ENCODE peak calls at places on chromosomes 12 and 14, in eight cellular contexts. One of them, this sample, is unnamed.

GRCh38 chr12:96185914-96186313 is 8.3 kb upstream of the ELK3 start:
- DNase-seq in osteoblast: no peak
- DNase-seq in brain microvascular endothelial cell: no peak
- DNase-seq in neural crest cell: no peak
- DNase-seq in esophagus squamous epithelium: no peak
- DNase-seq in prostate gland: no peak
- DNase-seq in right lobe of liver: no peak
- DNase-seq in Calu3: no peak
- DNase-seq in this sample: no peak

GRCh38 chr14:76261371-76261811 is 109.7 kb downstream of the GPATCH2L start:
- DNase-seq in neural crest cell: no peak
- DNase-seq in Calu3: no peak
- DNase-seq in prostate gland: no peak
- DNase-seq in brain microvascular endothelial cell: peak
- DNase-seq in right lobe of liver: no peak
- DNase-seq in osteoblast: peak
- DNase-seq in esophagus squamous epithelium: no peak
- DNase-seq in this sample: no peak

GRCh38 chr14:38490273-38490672 is 234.4 kb upstream of the CLEC14A start:
- DNase-seq in esophagus squamous epithelium: no peak
- DNase-seq in brain microvascular endothelial cell: no peak
- DNase-seq in prostate gland: no peak
- DNase-seq in neural crest cell: no peak
- DNase-seq in Calu3: no peak
- DNase-seq in right lobe of liver: no peak
- DNase-seq in osteoblast: no peak
- DNase-seq in this sample: no peak

GRCh38 chr12:110338754-110339153 is 57.7 kb downstream of the ATP2A2 start:
- DNase-seq in Calu3: no peak
- DNase-seq in osteoblast: no peak
- DNase-seq in neural crest cell: no peak
- DNase-seq in right lobe of liver: no peak
- DNase-seq in prostate gland: no peak
- DNase-seq in brain microvascular endothelial cell: no peak
- DNase-seq in esophagus squamous epithelium: no peak
- DNase-seq in this sample: no peak

GRCh38 chr14:105075364-105076295 is 10.4 kb upstream of the GPR132 start:
- DNase-seq in Calu3: no peak
- DNase-seq in right lobe of liver: peak
- DNase-seq in osteoblast: peak
- DNase-seq in brain microvascular endothelial cell: peak
- DNase-seq in esophagus squamous epithelium: no peak
- DNase-seq in prostate gland: no peak
- DNase-seq in neural crest cell: no peak
- DNase-seq in this sample: no peak

GRCh38 chr12:16324300-16324699 is 23.1 kb upstream of the MGST1 start:
- DNase-seq in brain microvascular endothelial cell: no peak
- DNase-seq in Calu3: no peak
- DNase-seq in osteoblast: no peak
- DNase-seq in esophagus squamous epithelium: no peak
- DNase-seq in neural crest cell: no peak
- DNase-seq in right lobe of liver: no peak
- DNase-seq in prostate gland: no peak
- DNase-seq in this sample: no peak

GRCh38 chr12:122293081-122293480 is 26.8 kb upstream of the VPS33A start:
- DNase-seq in brain microvascular endothelial cell: no peak
- DNase-seq in Calu3: no peak
- DNase-seq in prostate gland: no peak
- DNase-seq in neural crest cell: no peak
- DNase-seq in esophagus squamous epithelium: no peak
- DNase-seq in osteoblast: no peak
- DNase-seq in right lobe of liver: no peak
- DNase-seq in this sample: no peak

GRCh38 chr12:125032466-125033152 is 32.6 kb upstream of the AACS start:
- DNase-seq in prostate gland: no peak
- DNase-seq in osteoblast: no peak
- DNase-seq in esophagus squamous epithelium: no peak
- DNase-seq in Calu3: no peak
- DNase-seq in brain microvascular endothelial cell: no peak
- DNase-seq in neural crest cell: no peak
- DNase-seq in right lobe of liver: no peak
- DNase-seq in this sample: no peak

GRCh38 chr12:8784464-8784863 is 38.0 kb upstream of the A2ML1 start:
- DNase-seq in right lobe of liver: no peak
- DNase-seq in prostate gland: no peak
- DNase-seq in osteoblast: peak
- DNase-seq in brain microvascular endothelial cell: no peak
- DNase-seq in Calu3: no peak
- DNase-seq in neural crest cell: no peak
- DNase-seq in esophagus squamous epithelium: no peak
- DNase-seq in this sample: no peak

GRCh38 chr14:52220924-52221802 is 46.3 kb upstream of the PTGDR start:
- DNase-seq in osteoblast: no peak
- DNase-seq in prostate gland: no peak
- DNase-seq in right lobe of liver: no peak
- DNase-seq in neural crest cell: no peak
- DNase-seq in brain microvascular endothelial cell: no peak
- DNase-seq in esophagus squamous epithelium: no peak
- DNase-seq in Calu3: no peak
- DNase-seq in this sample: no peak

GRCh38 chr14:71621276-71621675 is 311.0 kb upstream of the RGS6 start:
- DNase-seq in right lobe of liver: no peak
- DNase-seq in brain microvascular endothelial cell: no peak
- DNase-seq in prostate gland: no peak
- DNase-seq in osteoblast: no peak
- DNase-seq in neural crest cell: no peak
- DNase-seq in esophagus squamous epithelium: no peak
- DNase-seq in Calu3: no peak
- DNase-seq in this sample: no peak

GRCh38 chr12:108313609-108314331 is 25.3 kb downstream of the CMKLR1 start:
- DNase-seq in right lobe of liver: peak
- DNase-seq in neural crest cell: no peak
- DNase-seq in esophagus squamous epithelium: no peak
- DNase-seq in osteoblast: no peak
- DNase-seq in brain microvascular endothelial cell: no peak
- DNase-seq in prostate gland: no peak
- DNase-seq in Calu3: no peak
- DNase-seq in this sample: no peak

GRCh38 chr14:58969951-58970751 is 218.3 kb upstream of the DAAM1 start:
- DNase-seq in neural crest cell: no peak
- DNase-seq in right lobe of liver: no peak
- DNase-seq in brain microvascular endothelial cell: peak
- DNase-seq in prostate gland: no peak
- DNase-seq in osteoblast: peak
- DNase-seq in esophagus squamous epithelium: no peak
- DNase-seq in Calu3: no peak
- DNase-seq in this sample: no peak

GRCh38 chr14:78790262-78790661 is 620.1 kb downstream of the NRXN3 start:
- DNase-seq in prostate gland: no peak
- DNase-seq in esophagus squamous epithelium: no peak
- DNase-seq in Calu3: no peak
- DNase-seq in brain microvascular endothelial cell: no peak
- DNase-seq in neural crest cell: no peak
- DNase-seq in osteoblast: no peak
- DNase-seq in right lobe of liver: no peak
- DNase-seq in this sample: no peak

GRCh38 chr12:31227401-31227981 is 98.5 kb downstream of the SINHCAF start:
- DNase-seq in prostate gland: no peak
- DNase-seq in right lobe of liver: no peak
- DNase-seq in Calu3: no peak
- DNase-seq in neural crest cell: no peak
- DNase-seq in brain microvascular endothelial cell: no peak
- DNase-seq in osteoblast: no peak
- DNase-seq in esophagus squamous epithelium: no peak
- DNase-seq in this sample: no peak

GRCh38 chr14:103762011-103762410 is 46.4 kb downstream of the ZFYVE21 start:
- DNase-seq in brain microvascular endothelial cell: no peak
- DNase-seq in prostate gland: no peak
- DNase-seq in esophagus squamous epithelium: no peak
- DNase-seq in neural crest cell: no peak
- DNase-seq in osteoblast: no peak
- DNase-seq in right lobe of liver: no peak
- DNase-seq in Calu3: no peak
- DNase-seq in this sample: no peak

GRCh38 chr12:31317471-31318397 is 8.2 kb downstream of the SINHCAF start:
- DNase-seq in osteoblast: no peak
- DNase-seq in Calu3: no peak
- DNase-seq in esophagus squamous epithelium: no peak
- DNase-seq in brain microvascular endothelial cell: no peak
- DNase-seq in prostate gland: no peak
- DNase-seq in neural crest cell: no peak
- DNase-seq in right lobe of liver: no peak
- DNase-seq in this sample: no peak

GRCh38 chr12:128606538-128606937 is 217.2 kb downstream of the SLC15A4 start:
- DNase-seq in right lobe of liver: no peak
- DNase-seq in esophagus squamous epithelium: no peak
- DNase-seq in Calu3: no peak
- DNase-seq in brain microvascular endothelial cell: no peak
- DNase-seq in osteoblast: no peak
- DNase-seq in neural crest cell: no peak
- DNase-seq in prostate gland: no peak
- DNase-seq in this sample: no peak

GRCh38 chr12:20376984-20377383 is 8.6 kb downstream of the PDE3A start:
- DNase-seq in osteoblast: no peak
- DNase-seq in right lobe of liver: no peak
- DNase-seq in Calu3: peak
- DNase-seq in prostate gland: no peak
- DNase-seq in neural crest cell: no peak
- DNase-seq in brain microvascular endothelial cell: peak
- DNase-seq in esophagus squamous epithelium: no peak
- DNase-seq in this sample: no peak

GRCh38 chr12:29816869-29817730 is 33.4 kb upstream of the TMTC1 start:
- DNase-seq in esophagus squamous epithelium: no peak
- DNase-seq in osteoblast: no peak
- DNase-seq in right lobe of liver: no peak
- DNase-seq in neural crest cell: no peak
- DNase-seq in brain microvascular endothelial cell: no peak
- DNase-seq in prostate gland: no peak
- DNase-seq in Calu3: no peak
- DNase-seq in this sample: no peak

GRCh38 chr14:75717729-75718128 is 56.7 kb downstream of the TTLL5 start:
- DNase-seq in prostate gland: peak
- DNase-seq in esophagus squamous epithelium: no peak
- DNase-seq in osteoblast: no peak
- DNase-seq in neural crest cell: no peak
- DNase-seq in brain microvascular endothelial cell: no peak
- DNase-seq in right lobe of liver: no peak
- DNase-seq in Calu3: no peak
- DNase-seq in this sample: no peak

GRCh38 chr12:39723831-39724230 is 104.2 kb upstream of the ABCD2 start:
- DNase-seq in osteoblast: peak
- DNase-seq in prostate gland: no peak
- DNase-seq in brain microvascular endothelial cell: no peak
- DNase-seq in right lobe of liver: no peak
- DNase-seq in neural crest cell: no peak
- DNase-seq in Calu3: no peak
- DNase-seq in esophagus squamous epithelium: no peak
- DNase-seq in this sample: peak

GRCh38 chr12:111582133-111582747 is 16.9 kb downstream of the ATXN2 start:
- DNase-seq in Calu3: no peak
- DNase-seq in brain microvascular endothelial cell: no peak
- DNase-seq in osteoblast: no peak
- DNase-seq in prostate gland: no peak
- DNase-seq in neural crest cell: no peak
- DNase-seq in right lobe of liver: no peak
- DNase-seq in esophagus squamous epithelium: no peak
- DNase-seq in this sample: no peak

GRCh38 chr12:80422549-80422948 is 21.5 kb upstream of the PTPRQ start:
- DNase-seq in osteoblast: no peak
- DNase-seq in neural crest cell: no peak
- DNase-seq in Calu3: no peak
- DNase-seq in right lobe of liver: no peak
- DNase-seq in esophagus squamous epithelium: no peak
- DNase-seq in brain microvascular endothelial cell: no peak
- DNase-seq in prostate gland: no peak
- DNase-seq in this sample: no peak
- TF ChIP-seq CTCF in osteoblast: no peak
- TF ChIP-seq CTCF in neural crest cell: no peak
- TF ChIP-seq CTCF in Calu3: no peak
- TF ChIP-seq CTCF in right lobe of liver: no peak
- TF ChIP-seq CTCF in esophagus squamous epithelium: no peak
- TF ChIP-seq CTCF in brain microvascular endothelial cell: no peak
- TF ChIP-seq CTCF in prostate gland: no peak
- TF ChIP-seq CTCF in this sample: no peak

GRCh38 chr14:29536886-29537511 is 390.6 kb downstream of the PRKD1 start:
- DNase-seq in Calu3: peak
- DNase-seq in esophagus squamous epithelium: no peak
- DNase-seq in right lobe of liver: no peak
- DNase-seq in brain microvascular endothelial cell: peak
- DNase-seq in neural crest cell: no peak
- DNase-seq in osteoblast: no peak
- DNase-seq in prostate gland: no peak
- DNase-seq in this sample: peak
- TF ChIP-seq CTCF in Calu3: peak
- TF ChIP-seq CTCF in esophagus squamous epithelium: no peak
- TF ChIP-seq CTCF in right lobe of liver: peak
- TF ChIP-seq CTCF in brain microvascular endothelial cell: peak
- TF ChIP-seq CTCF in neural crest cell: peak
- TF ChIP-seq CTCF in osteoblast: peak
- TF ChIP-seq CTCF in prostate gland: peak
- TF ChIP-seq CTCF in this sample: peak

GRCh38 chr14:97273540-97273939 is 476.4 kb downstream of the VRK1 start:
- DNase-seq in prostate gland: no peak
- DNase-seq in brain microvascular endothelial cell: no peak
- DNase-seq in right lobe of liver: no peak
- DNase-seq in Calu3: no peak
- DNase-seq in osteoblast: no peak
- DNase-seq in esophagus squamous epithelium: no peak
- DNase-seq in neural crest cell: no peak
- DNase-seq in this sample: no peak
- TF ChIP-seq CTCF in prostate gland: no peak
- TF ChIP-seq CTCF in brain microvascular endothelial cell: no peak
- TF ChIP-seq CTCF in right lobe of liver: no peak
- TF ChIP-seq CTCF in Calu3: no peak
- TF ChIP-seq CTCF in osteoblast: no peak
- TF ChIP-seq CTCF in esophagus squamous epithelium: no peak
- TF ChIP-seq CTCF in neural crest cell: no peak
- TF ChIP-seq CTCF in this sample: no peak

GRCh38 chr12:53427905-53428594 is 4.4 kb downstream of the AMHR2 start:
- DNase-seq in neural crest cell: no peak
- DNase-seq in right lobe of liver: no peak
- DNase-seq in Calu3: no peak
- DNase-seq in esophagus squamous epithelium: no peak
- DNase-seq in osteoblast: peak
- DNase-seq in brain microvascular endothelial cell: peak
- DNase-seq in prostate gland: no peak
- DNase-seq in this sample: peak

GRCh38 chr12:53423597-53423996 is at the start of gene AMHR2:
- DNase-seq in prostate gland: no peak
- DNase-seq in brain microvascular endothelial cell: no peak
- DNase-seq in osteoblast: no peak
- DNase-seq in right lobe of liver: no peak
- DNase-seq in Calu3: no peak
- DNase-seq in esophagus squamous epithelium: no peak
- DNase-seq in neural crest cell: no peak
- DNase-seq in this sample: no peak

GRCh38 chr12:53428741-53429140 is 5.1 kb downstream of the AMHR2 start:
- DNase-seq in prostate gland: no peak
- DNase-seq in osteoblast: no peak
- DNase-seq in esophagus squamous epithelium: no peak
- DNase-seq in Calu3: no peak
- DNase-seq in right lobe of liver: no peak
- DNase-seq in neural crest cell: no peak
- DNase-seq in brain microvascular endothelial cell: no peak
- DNase-seq in this sample: no peak

GRCh38 chr12:53425515-53426150 is 2.0 kb downstream of the AMHR2 start:
- DNase-seq in neural crest cell: no peak
- DNase-seq in brain microvascular endothelial cell: no peak
- DNase-seq in osteoblast: no peak
- DNase-seq in Calu3: no peak
- DNase-seq in right lobe of liver: no peak
- DNase-seq in prostate gland: no peak
- DNase-seq in esophagus squamous epithelium: no peak
- DNase-seq in this sample: no peak

GRCh38 chr12:53424626-53425514 is 1.2 kb downstream of the AMHR2 start:
- DNase-seq in neural crest cell: no peak
- DNase-seq in right lobe of liver: no peak
- DNase-seq in esophagus squamous epithelium: no peak
- DNase-seq in prostate gland: no peak
- DNase-seq in Calu3: no peak
- DNase-seq in osteoblast: no peak
- DNase-seq in brain microvascular endothelial cell: no peak
- DNase-seq in this sample: no peak
- TF ChIP-seq CTCF in neural crest cell: no peak
- TF ChIP-seq CTCF in right lobe of liver: no peak
- TF ChIP-seq CTCF in esophagus squamous epithelium: no peak
- TF ChIP-seq CTCF in prostate gland: no peak
- TF ChIP-seq CTCF in Calu3: no peak
- TF ChIP-seq CTCF in osteoblast: no peak
- TF ChIP-seq CTCF in brain microvascular endothelial cell: no peak
- TF ChIP-seq CTCF in this sample: no peak